ENCODE peak calls at places on chromosomes 1 and 21, in four cellular contexts. S, B, Z and D are unnamed samples.

GRCh38 chr1:21666572-21667320 is 2.4 kb downstream of the RAP1GAP start:
- DNase-seq in S (no peak), B (no peak), Z (no peak), D (no peak)

GRCh38 chr1:2290171-2290578 is 62.1 kb downstream of the SKI start:
- DNase-seq in S (no peak), B (no peak), Z (no peak), D (no peak)

GRCh38 chr1:61091455-61091854 is 9.1 kb downstream of the NFIA start:
- DNase-seq in S (no peak), B (peak), Z (no peak), D (no peak)

GRCh38 chr1:99004270-99005141 is at the start of gene PLPPR5:
- DNase-seq in S (peak), B (peak), Z (no peak), D (no peak)

GRCh38 chr1:12450090-12450764 is 167.8 kb downstream of the DHRS3 start:
- DNase-seq in S (no peak), B (no peak), Z (no peak), D (no peak)

GRCh38 chr1:35640380-35641232 is 720 bp downstream of the PSMB2 start:
- DNase-seq in S (no peak), B (no peak), Z (no peak), D (no peak)

GRCh38 chr1:97119260-97119659 is 397.7 kb downstream of the PTBP2 start:
- DNase-seq in S (no peak), B (no peak), Z (no peak), D (no peak)

GRCh38 chr1:31505884-31506497 is 70.3 kb upstream of the TINAGL1 start:
- DNase-seq in S (peak), B (no peak), Z (no peak), D (peak)

GRCh38 chr1:196193891-196194559 is 414.2 kb downstream of the KCNT2 start:
- DNase-seq in S (peak), B (no peak), Z (no peak), D (peak)

GRCh38 chr1:15328785-15329480 is 80.8 kb upstream of the EFHD2 start:
- DNase-seq in S (peak), B (no peak), Z (no peak), D (no peak)

GRCh38 chr1:209657140-209657879 is 5.1 kb upstream of the LAMB3 start:
- DNase-seq in S (no peak), B (no peak), Z (peak), D (peak)

GRCh38 chr21:45891388-45892155 is 90.0 kb upstream of the COL6A1 start:
- DNase-seq in S (no peak), B (no peak), Z (no peak), D (no peak)

GRCh38 chr1:94859157-94859556 is 39.0 kb downstream of the SLC44A3 start:
- DNase-seq in S (no peak), B (no peak), Z (no peak), D (no peak)

GRCh38 chr1:155127672-155128468 is at the start of gene EFNA1:
- DNase-seq in S (peak), B (peak), Z (no peak), D (peak)

GRCh38 chr1:180560200-180560867 is 1.6 kb downstream of the OVAAL start:
- DNase-seq in S (no peak), B (no peak), Z (no peak), D (no peak)

GRCh38 chr1:21573971-21574458 is 64.8 kb downstream of the ALPL start:
- DNase-seq in S (peak), B (peak), Z (peak), D (peak)

GRCh38 chr1:145962157-145963102 is 1.9 kb downstream of the ANKRD34A start:
- DNase-seq in S (no peak), B (peak), Z (no peak), D (no peak)

GRCh38 chr1:155529109-155529508 is 33.5 kb downstream of the ASH1L start:
- DNase-seq in S (peak), B (no peak), Z (no peak), D (no peak)

GRCh38 chr1:206455681-206456344 is 14.5 kb upstream of the IKBKE start:
- DNase-seq in S (no peak), B (peak), Z (no peak), D (no peak)

GRCh38 chr21:44086636-44087425 is 20.4 kb upstream of the PWP2 start:
- DNase-seq in S (no peak), B (no peak), Z (no peak), D (no peak)

GRCh38 chr1:156493154-156493631 is 7.4 kb downstream of the MEF2D start:
- DNase-seq in S (no peak), B (peak), Z (no peak), D (no peak)

GRCh38 chr1:204417231-204417997 is 5.8 kb upstream of the PPP1R15B start:
- DNase-seq in S (peak), B (no peak), Z (peak), D (peak)

GRCh38 chr1:80799457-80799856 is 1001.3 kb upstream of the ADGRL2 start:
- DNase-seq in S (no peak), B (peak), Z (no peak), D (no peak)

GRCh38 chr21:41765393-41765950 is 1.4 kb downstream of the RIPK4 start:
- DNase-seq in S (no peak), B (no peak), Z (no peak), D (no peak)

GRCh38 chr21:41764558-41765392 is 2.1 kb downstream of the RIPK4 start:
- DNase-seq in S (no peak), B (no peak), Z (no peak), D (peak)

GRCh38 chr21:41766883-41767605 is at the start of gene RIPK4:
- DNase-seq in S (no peak), B (peak), Z (peak), D (peak)

GRCh38 chr21:41767606-41768370 is 936 bp upstream of the RIPK4 start:
- DNase-seq in S (no peak), B (peak), Z (no peak), D (peak)

DNA sequence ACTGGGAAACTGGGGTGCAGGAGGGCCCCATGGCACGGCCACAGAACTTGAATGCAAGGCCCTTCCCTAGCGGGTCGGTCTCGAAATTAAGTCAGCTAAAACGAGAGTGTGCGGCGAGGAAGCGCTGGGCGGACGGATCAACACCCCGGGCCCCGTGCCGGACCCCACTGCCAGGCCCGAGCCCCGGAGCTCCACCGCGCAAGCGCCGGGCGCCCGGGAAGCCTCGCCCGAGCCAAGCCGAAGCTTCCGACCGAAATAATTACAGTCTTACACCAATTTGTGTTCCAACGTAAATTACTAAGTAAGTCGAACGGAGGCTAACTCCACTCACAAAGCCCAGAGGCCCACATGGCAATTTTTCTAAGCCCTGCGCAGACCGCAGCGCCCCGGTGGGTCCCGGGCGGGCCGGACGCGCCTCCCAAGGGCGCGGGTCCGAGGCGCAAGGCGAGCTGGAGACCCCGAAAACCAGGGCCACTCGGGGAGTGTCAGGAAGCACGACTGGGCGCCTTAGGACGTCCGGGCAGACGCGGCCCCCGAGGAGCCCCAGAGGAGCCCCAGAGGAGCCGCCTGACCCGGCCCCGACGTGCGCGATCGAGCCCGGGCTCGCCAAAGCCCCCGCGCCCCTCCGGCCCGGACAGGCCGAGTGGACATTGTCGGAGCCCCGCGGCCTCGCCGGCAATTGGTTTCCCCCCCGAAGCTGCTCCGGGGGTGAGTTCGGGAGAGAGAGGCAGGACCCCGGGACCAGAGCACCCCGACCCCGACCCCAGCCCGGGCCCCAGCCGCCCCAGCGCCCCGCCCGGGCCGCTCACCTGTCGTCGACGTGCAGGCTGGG is 585 bp downstream of the RIPK4 start:
- DNase-seq in S (no peak), B (peak), Z (no peak), D (no peak)
- TF ChIP-seq EZH2 in S (peak), B (peak), Z (no peak), D (no peak)

GRCh38 chr1:221621683-221622082 is 120.2 kb downstream of the DUSP10 start:
- DNase-seq in S (no peak), B (no peak), Z (no peak), D (no peak)
- H2AFZ ChIP-seq in S (no peak), B (no peak), Z (no peak), D (no peak)

GRCh38 chr1:216749219-216749618 is 26.0 kb upstream of the ESRRG start:
- DNase-seq in S (no peak), B (peak), Z (no peak), D (no peak)

GRCh38 chr1:216750962-216751361 is 27.7 kb upstream of the ESRRG start:
- DNase-seq in S (no peak), B (no peak), Z (no peak), D (no peak)

GRCh38 chr1:216750031-216750627 is 26.9 kb upstream of the ESRRG start:
- DNase-seq in S (peak), B (peak), Z (no peak), D (peak)
- TF ChIP-seq CTCF in S (peak), B (peak), Z (no peak), D (peak)

GRCh38 chr1:228379165-228379460 is 27.5 kb downstream of the TRIM11 start:
- DNase-seq in S (peak), B (peak), Z (no peak), D (no peak)
- TF ChIP-seq EZH2 in S (no peak), B (peak), Z (no peak), D (no peak)

GRCh38 chr1:40303051-40303771 is 13.9 kb downstream of the COL9A2 start:
- DNase-seq in S (no peak), B (no peak), Z (no peak), D (no peak)
- H2AFZ ChIP-seq in S (no peak), B (no peak), Z (no peak), D (no peak)

GRCh38 chr21:31213787-31214186 is 130.3 kb downstream of the TIAM1 start:
- DNase-seq in S (no peak), B (no peak), Z (no peak), D (no peak)
- TF ChIP-seq CTCF in S (no peak), B (no peak), Z (peak), D (peak)